ENCODE peak calls at places on chromosomes 7 and 10, in seven cellular contexts. One of them, this sample, is unnamed.

GRCh38 chr7:117281562-117281961 is 41.3 kb downstream of the WNT2 start:
- DNase-seq in ovary: no peak
- DNase-seq in stomach: no peak
- DNase-seq in tibial nerve: no peak
- DNase-seq in transverse colon: no peak
- DNase-seq in A549: no peak
- DNase-seq in SK-N-SH: no peak
- DNase-seq in this sample: no peak

GRCh38 chr10:127920319-127921074 is 13.6 kb downstream of the PTPRE start:
- DNase-seq in ovary: no peak
- DNase-seq in SK-N-SH: no peak
- DNase-seq in A549: no peak
- DNase-seq in tibial nerve: no peak
- DNase-seq in stomach: no peak
- DNase-seq in transverse colon: no peak
- DNase-seq in this sample: peak; percentile 39

GRCh38 chr10:86163522-86164215 is 202.9 kb downstream of the GRID1 start:
- DNase-seq in stomach: no peak
- DNase-seq in ovary: no peak
- DNase-seq in tibial nerve: no peak
- DNase-seq in A549: no peak
- DNase-seq in transverse colon: peak; percentile 20
- DNase-seq in SK-N-SH: peak; percentile 43
- DNase-seq in this sample: peak; percentile 44

GRCh38 chr7:2670720-2671391 is 17.1 kb upstream of the AMZ1 start:
- DNase-seq in SK-N-SH: peak; percentile 96
- DNase-seq in stomach: peak; percentile 71
- DNase-seq in transverse colon: peak; percentile 66
- DNase-seq in ovary: peak; percentile 75
- DNase-seq in A549: peak; percentile 83
- DNase-seq in tibial nerve: no peak
- DNase-seq in this sample: peak; percentile 78

GRCh38 chr10:88474884-88475844 is 108.0 kb downstream of the RNLS start:
- DNase-seq in tibial nerve: no peak
- DNase-seq in SK-N-SH: no peak
- DNase-seq in ovary: no peak
- DNase-seq in A549: no peak
- DNase-seq in stomach: no peak
- DNase-seq in transverse colon: no peak
- DNase-seq in this sample: peak; percentile 57

GRCh38 chr10:54063514-54063913 is 737.5 kb downstream of the PCDH15 start:
- DNase-seq in tibial nerve: no peak
- DNase-seq in transverse colon: no peak
- DNase-seq in A549: no peak
- DNase-seq in ovary: no peak
- DNase-seq in SK-N-SH: no peak
- DNase-seq in stomach: no peak
- DNase-seq in this sample: no peak

GRCh38 chr7:76002822-76003221 is 8.4 kb upstream of the TMEM120A start:
- DNase-seq in A549: no peak
- DNase-seq in SK-N-SH: no peak
- DNase-seq in transverse colon: no peak
- DNase-seq in ovary: no peak
- DNase-seq in stomach: no peak
- DNase-seq in tibial nerve: no peak
- DNase-seq in this sample: no peak

GRCh38 chr7:1351881-1352625 is 107.2 kb downstream of the MICALL2 start:
- DNase-seq in SK-N-SH: no peak
- DNase-seq in stomach: no peak
- DNase-seq in tibial nerve: no peak
- DNase-seq in ovary: no peak
- DNase-seq in transverse colon: no peak
- DNase-seq in A549: no peak
- DNase-seq in this sample: peak; percentile 46

GRCh38 chr10:29415876-29416275 is 127.0 kb downstream of the LYZL1 start:
- DNase-seq in transverse colon: no peak
- DNase-seq in tibial nerve: no peak
- DNase-seq in ovary: no peak
- DNase-seq in stomach: no peak
- DNase-seq in SK-N-SH: no peak
- DNase-seq in A549: no peak
- DNase-seq in this sample: no peak

GRCh38 chr10:7525314-7526016 is 114.6 kb upstream of the SFMBT2 start:
- DNase-seq in stomach: peak; percentile 50
- DNase-seq in transverse colon: peak; percentile 63
- DNase-seq in A549: peak; percentile 64
- DNase-seq in tibial nerve: peak; percentile 35
- DNase-seq in SK-N-SH: peak; percentile 83
- DNase-seq in ovary: peak; percentile 49
- DNase-seq in this sample: peak; percentile 80

GRCh38 chr10:35058134-35058533 is 32.0 kb downstream of the CUL2 start:
- DNase-seq in stomach: no peak
- DNase-seq in A549: peak; percentile 44
- DNase-seq in transverse colon: no peak
- DNase-seq in ovary: no peak
- DNase-seq in SK-N-SH: no peak
- DNase-seq in tibial nerve: no peak
- DNase-seq in this sample: no peak

GRCh38 chr10:124231188-124232135 is 138.1 kb upstream of the CHST15 start:
- DNase-seq in transverse colon: no peak
- DNase-seq in A549: no peak
- DNase-seq in stomach: no peak
- DNase-seq in ovary: no peak
- DNase-seq in tibial nerve: no peak
- DNase-seq in SK-N-SH: no peak
- DNase-seq in this sample: no peak

GRCh38 chr7:116696707-116697106 is 24.7 kb downstream of the MET start:
- DNase-seq in SK-N-SH: no peak
- DNase-seq in A549: no peak
- DNase-seq in stomach: no peak
- DNase-seq in ovary: no peak
- DNase-seq in transverse colon: no peak
- DNase-seq in tibial nerve: no peak
- DNase-seq in this sample: no peak

GRCh38 chr7:55964802-55965470 is 551 bp downstream of the NIPSNAP2 start:
- DNase-seq in stomach: peak; percentile 80
- DNase-seq in transverse colon: peak; percentile 88
- DNase-seq in ovary: peak; percentile 75
- DNase-seq in SK-N-SH: peak; percentile 93
- DNase-seq in A549: peak; percentile 22
- DNase-seq in tibial nerve: peak; percentile 17
- DNase-seq in this sample: peak; percentile 84

GRCh38 chr7:45579386-45579785 is 5.2 kb downstream of the ADCY1 start:
- DNase-seq in ovary: no peak
- DNase-seq in SK-N-SH: peak; percentile 91
- DNase-seq in stomach: no peak
- DNase-seq in transverse colon: no peak
- DNase-seq in tibial nerve: no peak
- DNase-seq in A549: no peak
- DNase-seq in this sample: peak; percentile 58

GRCh38 chr10:25294032-25294926 is 119.5 kb downstream of the GPR158 start:
- DNase-seq in stomach: no peak
- DNase-seq in A549: peak; percentile 62
- DNase-seq in SK-N-SH: no peak
- DNase-seq in ovary: no peak
- DNase-seq in transverse colon: no peak
- DNase-seq in tibial nerve: no peak
- DNase-seq in this sample: no peak

GRCh38 chr10:124627851-124628675 is 116.1 kb downstream of the FAM53B start:
- DNase-seq in tibial nerve: no peak
- DNase-seq in SK-N-SH: no peak
- DNase-seq in ovary: no peak
- DNase-seq in transverse colon: no peak
- DNase-seq in A549: no peak
- DNase-seq in stomach: no peak
- DNase-seq in this sample: no peak

GRCh38 chr7:110534241-110534931 is 556.5 kb upstream of the LRRN3 start:
- DNase-seq in ovary: no peak
- DNase-seq in tibial nerve: no peak
- DNase-seq in stomach: no peak
- DNase-seq in SK-N-SH: peak; percentile 55
- DNase-seq in transverse colon: no peak
- DNase-seq in A549: peak; percentile 29
- DNase-seq in this sample: no peak

DNA sequence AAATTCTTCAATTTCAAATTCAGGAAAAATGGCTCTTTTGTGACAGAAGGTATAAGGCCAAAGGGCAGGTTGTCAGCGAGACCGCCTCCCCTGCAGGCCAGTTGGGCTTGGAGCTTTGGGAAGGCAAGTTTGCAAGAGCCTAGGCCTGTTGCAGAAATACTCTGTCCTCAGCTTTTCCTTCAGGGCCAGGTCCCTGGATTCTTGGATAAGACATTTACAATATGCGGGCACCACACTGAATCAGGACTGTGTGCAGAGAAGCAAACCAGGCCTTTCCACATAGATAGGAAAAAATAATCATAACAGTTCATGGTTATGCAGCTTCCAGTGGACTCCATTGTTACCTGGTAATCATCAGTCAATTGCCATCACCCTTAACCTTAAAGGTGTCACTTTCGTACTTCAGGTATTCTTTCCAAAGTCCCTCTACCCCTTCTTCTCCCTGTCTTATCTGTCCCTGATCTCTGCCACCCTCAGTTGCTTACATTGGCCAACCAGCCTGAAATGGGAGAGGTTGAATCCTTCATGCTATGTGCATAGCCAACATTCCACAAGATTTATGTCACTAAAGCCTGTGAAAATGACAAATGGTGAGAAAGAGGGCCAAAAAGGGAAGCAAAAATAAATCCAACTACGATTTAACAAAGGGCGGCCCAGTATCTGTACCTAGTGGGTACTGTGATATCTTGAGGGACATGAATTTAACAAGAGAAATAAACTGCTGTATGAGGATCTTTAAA is 304.5 kb upstream of the NFE2L3 start:
- DNase-seq in tibial nerve: no peak
- DNase-seq in stomach: no peak
- DNase-seq in SK-N-SH: no peak
- DNase-seq in ovary: no peak
- DNase-seq in transverse colon: no peak
- DNase-seq in A549: no peak
- DNase-seq in this sample: no peak
- H3K4me1 ChIP-seq in tibial nerve: peaks cover 78% of the 10 kb centered on the region
- H3K4me1 ChIP-seq in stomach: peaks cover 22% of the 10 kb centered on the region
- H3K4me1 ChIP-seq in SK-N-SH: no peaks in the 10 kb centered on the region
- H3K4me1 ChIP-seq in ovary: peaks cover 27% of the 10 kb centered on the region
- H3K4me1 ChIP-seq in transverse colon: peaks cover 51% of the 10 kb centered on the region
- H3K4me1 ChIP-seq in A549: peaks cover 49% of the 10 kb centered on the region
- H3K4me1 ChIP-seq in this sample: no peaks in the 10 kb centered on the region

DNA sequence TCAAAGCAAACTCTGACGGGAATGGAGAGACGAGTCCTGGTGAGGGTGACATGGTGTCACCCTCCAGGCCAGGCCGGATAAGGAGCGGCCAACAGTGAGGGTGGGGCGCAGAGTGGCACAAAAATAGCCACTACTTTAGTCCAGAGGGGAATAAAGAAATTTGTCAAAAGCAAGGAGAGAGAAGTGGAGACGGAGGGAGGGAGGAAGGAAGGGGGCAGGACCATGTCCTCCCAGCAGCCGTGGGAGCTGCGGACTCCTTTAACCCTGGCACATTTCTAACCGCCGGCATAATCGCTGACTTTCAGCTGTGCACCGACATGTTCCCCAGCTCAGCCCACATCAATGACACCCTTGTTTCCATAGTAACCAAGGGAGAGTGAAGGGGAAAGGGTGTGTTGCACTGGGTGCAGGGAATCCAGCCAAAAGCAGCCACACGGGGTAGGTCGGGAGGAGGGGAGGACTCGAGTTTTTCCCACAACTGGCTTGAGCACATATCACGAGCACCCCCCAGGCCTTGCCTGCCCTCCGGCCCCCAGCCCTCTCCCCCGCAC is 29.8 kb downstream of the TRIM8 start:
- DNase-seq in A549: no peak
- DNase-seq in transverse colon: peak; percentile 47
- DNase-seq in ovary: peak; percentile 57
- DNase-seq in SK-N-SH: peak; percentile 76
- DNase-seq in tibial nerve: no peak
- DNase-seq in stomach: peak; percentile 44
- DNase-seq in this sample: peak; percentile 82
- TF ChIP-seq EP300 in A549: no peak
- TF ChIP-seq EP300 in transverse colon: no peak
- TF ChIP-seq EP300 in ovary: no peak
- TF ChIP-seq EP300 in SK-N-SH: no peak
- TF ChIP-seq EP300 in tibial nerve: peak; percentile 79
- TF ChIP-seq EP300 in stomach: no peak
- TF ChIP-seq EP300 in this sample: no peak

GRCh38 chr10:45580781-45581496 is 91.6 kb downstream of the ZFAND4 start:
- DNase-seq in SK-N-SH: no peak
- DNase-seq in tibial nerve: no peak
- DNase-seq in transverse colon: peak; percentile 47
- DNase-seq in stomach: no peak
- DNase-seq in A549: no peak
- DNase-seq in ovary: no peak
- DNase-seq in this sample: no peak

GRCh38 chr10:45582386-45582781 is 90.2 kb downstream of the ZFAND4 start:
- DNase-seq in SK-N-SH: no peak
- DNase-seq in stomach: no peak
- DNase-seq in transverse colon: no peak
- DNase-seq in A549: no peak
- DNase-seq in ovary: no peak
- DNase-seq in tibial nerve: no peak
- DNase-seq in this sample: no peak

GRCh38 chr10:45581497-45582385 is 90.8 kb downstream of the ZFAND4 start:
- DNase-seq in ovary: no peak
- DNase-seq in transverse colon: no peak
- DNase-seq in A549: no peak
- DNase-seq in SK-N-SH: no peak
- DNase-seq in tibial nerve: no peak
- DNase-seq in stomach: no peak
- DNase-seq in this sample: no peak

GRCh38 chr10:45578384-45578946 is 94.1 kb downstream of the ZFAND4 start:
- DNase-seq in transverse colon: no peak
- DNase-seq in ovary: no peak
- DNase-seq in A549: no peak
- DNase-seq in tibial nerve: no peak
- DNase-seq in SK-N-SH: no peak
- DNase-seq in stomach: no peak
- DNase-seq in this sample: no peak

DNA sequence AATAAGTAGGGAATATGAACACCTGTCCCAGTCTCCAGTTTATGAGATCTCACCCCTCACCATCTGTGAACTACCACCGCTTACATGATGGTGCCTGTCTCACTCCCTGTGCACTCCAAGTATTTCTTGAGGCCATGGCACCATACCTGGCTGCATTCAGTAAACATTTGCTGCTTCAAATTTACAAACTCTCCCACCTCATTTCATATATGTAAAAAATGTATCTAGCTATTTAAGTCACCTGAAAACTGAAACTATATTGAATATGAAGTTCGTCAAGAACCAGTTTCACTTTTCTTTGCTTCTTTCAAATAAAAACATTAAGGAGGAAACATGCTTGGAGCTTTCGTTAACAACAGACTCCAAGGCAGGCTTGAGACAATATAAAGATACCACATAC is 92.2 kb downstream of the ZFAND4 start:
- DNase-seq in tibial nerve: no peak
- DNase-seq in ovary: no peak
- DNase-seq in transverse colon: no peak
- DNase-seq in stomach: no peak
- DNase-seq in A549: no peak
- DNase-seq in SK-N-SH: no peak
- DNase-seq in this sample: no peak
- H3K4me3 ChIP-seq in tibial nerve: peak overlapping the region; percentile 8
- H3K4me3 ChIP-seq in ovary: no peak overlapping the region
- H3K4me3 ChIP-seq in transverse colon: peak overlapping the region; percentile 7
- H3K4me3 ChIP-seq in stomach: peak overlapping the region; percentile 2
- H3K4me3 ChIP-seq in A549: no peak overlapping the region
- H3K4me3 ChIP-seq in SK-N-SH: no peak overlapping the region
- H3K4me3 ChIP-seq in this sample: peak overlapping the region; percentile 23

GRCh38 chr10:47164800-47165128 is 135.2 kb upstream of the GDF10 start:
- DNase-seq in ovary: no peak
- DNase-seq in A549: no peak
- DNase-seq in SK-N-SH: no peak
- DNase-seq in transverse colon: no peak
- DNase-seq in tibial nerve: no peak
- DNase-seq in stomach: no peak
- DNase-seq in this sample: no peak
- H3K4me1 ChIP-seq in ovary: peaks cover 2% of the 10 kb centered on the region
- H3K4me1 ChIP-seq in A549: peaks cover 6% of the 10 kb centered on the region
- H3K4me1 ChIP-seq in SK-N-SH: no peaks in the 10 kb centered on the region
- H3K4me1 ChIP-seq in transverse colon: peaks cover 11% of the 10 kb centered on the region
- H3K4me1 ChIP-seq in tibial nerve: peaks cover 30% of the 10 kb centered on the region
- H3K4me1 ChIP-seq in stomach: peaks cover 6% of the 10 kb centered on the region
- H3K4me1 ChIP-seq in this sample: peaks cover 29% of the 10 kb centered on the region

This sample was measured in sigmoid colon.